ENCODE peak calls at places on chromosomes 12 and 14, in nine cellular contexts. K is upper lobe of left lung; V is psoas muscle; P is prostate gland; S is mucosa of descending colon; Q is RWPE2; F is left ventricle myocardium inferior; G is hepatocyte; R is CD8-positive, alpha-beta memory T cell. I is an unnamed sample.

GRCh38 chr12:77167801-77168200 is 102.4 kb upstream of the E2F7 start:
- DNase-seq in K (no peak), V (no peak), P (no peak), S (no peak), Q (no peak), F (no peak), G (no peak), R (no peak), I (no peak)

GRCh38 chr12:11958216-11959091 is 112.3 kb upstream of the BCL2L14 start:
- DNase-seq in K (no peak), V (no peak), P (no peak), S (no peak), Q (no peak), F (no peak), G (peak; percentile 16), R (no peak), I (no peak)

GRCh38 chr12:106227641-106228319 is 20.0 kb downstream of the CKAP4 start:
- DNase-seq in K (peak; percentile 41), V (no peak), P (peak; percentile 44), S (peak; percentile 70), Q (peak; percentile 90), F (no peak), G (peak; percentile 73), R (peak; percentile 74), I (no peak)

GRCh38 chr12:42786400-42786799 is 196.9 kb upstream of the PRICKLE1 start:
- DNase-seq in K (no peak), V (no peak), P (no peak), S (no peak), Q (no peak), F (no peak), G (no peak), R (no peak), I (no peak)

GRCh38 chr14:65496178-65496993 is 83.9 kb downstream of the FUT8 start:
- DNase-seq in K (no peak), V (no peak), P (no peak), S (no peak), Q (no peak), F (no peak), G (no peak), R (no peak), I (no peak)

GRCh38 chr12:27787559-27787958 is 7.5 kb upstream of the MANSC4 start:
- DNase-seq in K (no peak), V (no peak), P (no peak), S (no peak), Q (no peak), F (no peak), G (no peak), R (no peak), I (no peak)

GRCh38 chr14:105876829-105877228 is 350.4 kb downstream of the TMEM121 start:
- DNase-seq in K (peak; percentile 23), V (peak; percentile 23), P (no peak), S (peak; percentile 25), Q (peak; percentile 34), F (no peak), G (no peak), R (peak; percentile 26), I (no peak)

GRCh38 chr12:34346372-34347034 is 324.2 kb downstream of the ALG10 start:
- DNase-seq in K (no peak), V (no peak), P (no peak), S (no peak), Q (no peak), F (no peak), G (no peak), R (no peak), I (no peak)

GRCh38 chr14:31926652-31927347 is 150.3 kb upstream of the ARHGAP5 start:
- DNase-seq in K (peak; percentile 12), V (no peak), P (no peak), S (no peak), Q (no peak), F (peak; percentile 43), G (no peak), R (no peak), I (no peak)

GRCh38 chr14:100590726-100591452 is 3.7 kb upstream of the BEGAIN start:
- DNase-seq in K (peak; percentile 47), V (peak; percentile 28), P (no peak), S (no peak), Q (peak; percentile 52), F (peak; percentile 4), G (no peak), R (peak; percentile 37), I (no peak)

GRCh38 chr12:98572010-98572409 is 21.5 kb upstream of the SLC25A3 start:
- DNase-seq in K (no peak), V (no peak), P (no peak), S (no peak), Q (no peak), F (no peak), G (no peak), R (no peak), I (peak; percentile 16)

DNA sequence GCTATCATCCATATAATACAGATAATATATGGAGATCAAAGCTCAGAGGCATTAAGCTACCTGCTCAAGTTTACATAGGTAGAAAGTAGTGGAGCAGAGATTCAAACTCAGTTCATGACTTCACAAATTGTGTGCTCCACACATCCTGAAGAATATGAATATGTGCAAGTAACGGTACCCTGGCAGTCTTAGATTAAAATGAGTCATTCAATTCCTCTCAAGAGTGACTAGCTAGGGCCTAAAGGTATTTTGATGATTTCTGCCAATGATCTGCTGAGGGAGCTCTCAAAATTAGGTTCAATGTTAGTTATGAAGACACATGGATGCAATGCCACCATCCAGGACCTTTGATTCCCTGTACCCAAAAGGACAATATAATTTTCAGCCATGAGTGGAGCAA is 58.9 kb downstream of the GRIP1 start:
- DNase-seq in K (no peak), V (no peak), P (no peak), S (no peak), Q (no peak), F (no peak), G (no peak), R (no peak), I (no peak)
- H3K4me1 ChIP-seq in K (no peaks in the 10 kb centered on the region), V (no peaks in the 10 kb centered on the region), P (no peaks in the 10 kb centered on the region), S (no peaks in the 10 kb centered on the region), Q (peaks cover 10% of the 10 kb centered on the region), F (no peaks in the 10 kb centered on the region), G (no peaks in the 10 kb centered on the region), R (no peaks in the 10 kb centered on the region), I (no peaks in the 10 kb centered on the region)

GRCh38 chr12:75724913-75725312 is 213.5 kb upstream of the KRR1 start:
- DNase-seq in K (no peak), V (no peak), P (no peak), S (no peak), Q (no peak), F (no peak), G (peak; percentile 50), R (no peak), I (no peak)
- H3K4me1 ChIP-seq in K (peaks cover 34% of the 10 kb centered on the region), V (peaks cover 25% of the 10 kb centered on the region), P (peaks cover 7% of the 10 kb centered on the region), S (no peaks in the 10 kb centered on the region), Q (peaks cover 46% of the 10 kb centered on the region), F (peaks cover 53% of the 10 kb centered on the region), G (peaks cover 23% of the 10 kb centered on the region), R (peaks cover 17% of the 10 kb centered on the region), I (peaks cover 18% of the 10 kb centered on the region)

DNA sequence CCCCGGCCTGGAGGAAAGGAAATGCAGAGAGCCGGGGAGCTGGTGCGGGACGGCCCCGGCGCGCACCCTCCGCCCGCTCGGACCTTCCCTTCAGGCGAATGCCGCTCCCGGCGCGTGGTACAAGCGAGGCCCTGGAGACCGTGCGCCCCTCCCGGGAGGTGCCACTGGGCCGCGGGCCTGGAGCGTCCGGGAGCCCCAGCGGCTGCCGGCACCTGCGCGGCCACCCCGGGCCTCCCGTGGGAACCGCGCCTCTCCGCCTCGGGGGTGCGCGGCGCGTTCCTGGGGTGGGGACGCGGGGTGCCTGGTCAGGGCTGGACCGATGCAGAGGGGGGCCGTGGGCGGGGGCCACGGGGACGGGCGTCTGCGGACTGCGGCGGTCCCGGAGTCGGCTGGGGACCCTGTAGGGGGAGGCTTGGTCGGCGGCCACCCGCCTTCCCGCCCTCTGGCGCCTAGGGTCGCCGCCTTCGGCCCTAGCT is 518 bp downstream of the PAPLN start:
- DNase-seq in K (peak; percentile 87), V (no peak), P (no peak), S (no peak), Q (peak; percentile 65), F (no peak), G (peak; percentile 41), R (no peak), I (no peak)
- H3K4me1 ChIP-seq in K (peaks cover 26% of the 10 kb centered on the region), V (peaks cover 15% of the 10 kb centered on the region), P (peaks cover 11% of the 10 kb centered on the region), S (peaks cover 24% of the 10 kb centered on the region), Q (peaks cover 15% of the 10 kb centered on the region), F (peaks cover 43% of the 10 kb centered on the region), G (peaks cover 53% of the 10 kb centered on the region), R (no peaks in the 10 kb centered on the region), I (no peaks in the 10 kb centered on the region)

DNA sequence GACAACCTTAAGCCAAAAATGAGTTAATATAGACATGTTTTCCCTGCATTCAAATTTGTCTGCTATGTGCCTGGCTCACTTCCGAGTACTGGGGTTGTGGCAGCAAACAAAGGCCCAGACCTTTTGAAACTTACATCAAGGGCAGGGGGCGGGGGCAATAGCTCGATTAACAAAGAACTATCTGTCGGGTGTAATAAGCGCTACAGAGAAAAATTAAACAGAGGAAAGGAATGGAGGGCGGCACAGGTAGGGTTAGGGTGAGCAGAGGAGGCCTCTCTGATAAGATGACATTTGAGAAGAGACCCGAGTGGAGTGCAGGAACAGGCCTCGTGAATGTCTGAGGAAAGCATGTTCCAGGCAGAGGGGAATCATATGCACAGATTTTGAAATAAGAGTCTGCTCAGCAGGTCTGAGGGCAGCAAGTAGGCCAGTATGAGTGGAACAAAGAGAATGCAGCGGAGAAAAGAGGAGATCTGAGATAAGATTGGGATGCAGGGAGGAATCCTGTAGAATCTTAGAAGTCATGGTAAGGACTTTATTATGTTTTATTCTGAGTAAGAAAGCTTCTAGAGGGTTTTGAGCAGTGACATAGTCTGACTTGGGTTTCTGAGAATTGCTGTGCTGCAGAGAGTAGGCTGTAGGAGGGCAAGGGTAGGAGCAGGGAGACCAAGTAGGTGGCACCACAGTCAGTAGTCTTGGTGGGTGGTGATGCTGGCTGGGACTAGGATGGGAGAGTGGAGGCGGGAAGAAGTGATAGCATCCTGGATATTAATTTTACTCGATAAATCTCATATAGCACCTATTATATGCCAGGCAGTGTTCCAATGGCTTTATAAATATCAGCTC is 52.6 kb downstream of the BICDL1 start:
- DNase-seq in K (no peak), V (no peak), P (no peak), S (no peak), Q (no peak), F (no peak), G (no peak), R (no peak), I (no peak)
- H3K4me1 ChIP-seq in K (no peaks in the 10 kb centered on the region), V (no peaks in the 10 kb centered on the region), P (no peaks in the 10 kb centered on the region), S (no peaks in the 10 kb centered on the region), Q (peaks cover 25% of the 10 kb centered on the region), F (no peaks in the 10 kb centered on the region), G (no peaks in the 10 kb centered on the region), R (no peaks in the 10 kb centered on the region), I (no peaks in the 10 kb centered on the region)

I was measured in small intestine.